ENCODE peak calls at places on chromosomes 1 and 21, in eight cellular contexts. F is memory B cell, G is Ammon's horn, I is mucosa of gallbladder, B is H9, N is neural crest cell, R is NCI-H146, Z is neural progenitor cell. L is an unnamed sample.

GRCh38 chr1:246483204-246483933 is 23.7 kb downstream of the SMYD3 start:
- DNase-seq in F (no peak), G (no peak), I (no peak), B (no peak), N (no peak), R (no peak), Z (no peak), L (no peak)

GRCh38 chr1:7236844-7237515 is 451.7 kb downstream of the CAMTA1 start:
- DNase-seq in F (no peak), G (no peak), I (no peak), B (peak; percentile 4), N (no peak), R (no peak), Z (no peak), L (no peak)

GRCh38 chr1:109618614-109619404 is 607 bp downstream of the GNAT2 start:
- DNase-seq in F (no peak), G (no peak), I (peak; percentile 78), B (no peak), N (no peak), R (no peak), Z (no peak), L (no peak)

GRCh38 chr21:15809818-15810217 is 80.0 kb downstream of the USP25 start:
- DNase-seq in F (no peak), G (no peak), I (no peak), B (no peak), N (no peak), R (no peak), Z (no peak), L (no peak)

GRCh38 chr1:229209386-229209785 is 61.5 kb upstream of the RAB4A start:
- DNase-seq in F (no peak), G (no peak), I (no peak), B (no peak), N (no peak), R (no peak), Z (no peak), L (no peak)

GRCh38 chr1:27547220-27548116 is 56.5 kb downstream of the AHDC1 start:
- DNase-seq in F (no peak), G (no peak), I (no peak), B (no peak), N (no peak), R (no peak), Z (peak; percentile 34), L (no peak)

GRCh38 chr1:207920481-207921050 is 9.6 kb upstream of the CD34 start:
- DNase-seq in F (no peak), G (no peak), I (no peak), B (no peak), N (no peak), R (no peak), Z (no peak), L (no peak)

GRCh38 chr1:224348137-224348536 is 8.5 kb upstream of the CNIH4 start:
- DNase-seq in F (no peak), G (no peak), I (no peak), B (no peak), N (no peak), R (no peak), Z (no peak), L (no peak)

GRCh38 chr1:161019767-161020572 is 982 bp downstream of the F11R start:
- DNase-seq in F (no peak), G (no peak), I (no peak), B (no peak), N (no peak), R (peak; percentile 58), Z (peak; percentile 74), L (no peak)

GRCh38 chr1:6495041-6495441 is 3.6 kb upstream of the PLEKHG5 start:
- DNase-seq in F (no peak), G (peak; percentile 64), I (no peak), B (no peak), N (no peak), R (no peak), Z (no peak), L (peak; percentile 70)

GRCh38 chr1:2108213-2108876 is 58.1 kb downstream of the PRKCZ start:
- DNase-seq in F (no peak), G (no peak), I (no peak), B (peak; percentile 89), N (peak; percentile 59), R (no peak), Z (peak; percentile 71), L (peak; percentile 53)

GRCh38 chr1:8396912-8397406 is 79.0 kb downstream of the SLC45A1 start:
- DNase-seq in F (no peak), G (peak; percentile 43), I (no peak), B (no peak), N (no peak), R (no peak), Z (no peak), L (no peak)

GRCh38 chr1:1286313-1287261 is 6.4 kb downstream of the SCNN1D start:
- DNase-seq in F (no peak), G (no peak), I (no peak), B (peak; percentile 31), N (no peak), R (no peak), Z (no peak), L (no peak)

GRCh38 chr1:145983959-145984830 is 12.2 kb downstream of the TXNIP start:
- DNase-seq in F (no peak), G (no peak), I (no peak), B (no peak), N (no peak), R (no peak), Z (no peak), L (no peak)

GRCh38 chr1:53470155-53470554 is 11.0 kb downstream of the DMRTB1 start:
- DNase-seq in F (no peak), G (peak; percentile 58), I (peak; percentile 80), B (peak; percentile 98), N (peak; percentile 97), R (peak; percentile 64), Z (peak; percentile 96), L (peak; percentile 56)

GRCh38 chr21:25903599-25903998 is 168.8 kb downstream of the GABPA start:
- DNase-seq in F (peak; percentile 13), G (no peak), I (no peak), B (no peak), N (no peak), R (no peak), Z (no peak), L (no peak)

GRCh38 chr21:43300496-43301423 is 126.2 kb downstream of the SIK1 start:
- DNase-seq in F (no peak), G (no peak), I (no peak), B (no peak), N (no peak), R (no peak), Z (no peak), L (no peak)

GRCh38 chr1:180946537-180947507 is 34.1 kb downstream of the KIAA1614 start:
- DNase-seq in F (no peak), G (no peak), I (no peak), B (no peak), N (no peak), R (no peak), Z (peak; percentile 39), L (no peak)

GRCh38 chr1:243973169-243973568 is 77.9 kb upstream of the ZBTB18 start:
- DNase-seq in F (no peak), G (no peak), I (no peak), B (no peak), N (no peak), R (no peak), Z (no peak), L (no peak)

GRCh38 chr1:43979528-43980254 is 681 bp downstream of the B4GALT2 start:
- DNase-seq in F (no peak), G (peak; percentile 45), I (no peak), B (no peak), N (peak; percentile 35), R (peak; percentile 26), Z (peak; percentile 52), L (no peak)

GRCh38 chr1:167175901-167176300 is 44.8 kb upstream of the POU2F1 start:
- DNase-seq in F (no peak), G (no peak), I (no peak), B (no peak), N (no peak), R (no peak), Z (no peak), L (no peak)

GRCh38 chr1:168693872-168694238 is 35.2 kb downstream of the DPT start:
- DNase-seq in F (no peak), G (no peak), I (no peak), B (no peak), N (no peak), R (no peak), Z (no peak), L (no peak)

GRCh38 chr1:183480971-183481431 is 8.7 kb downstream of the SMG7 start:
- DNase-seq in F (no peak), G (no peak), I (no peak), B (no peak), N (no peak), R (no peak), Z (no peak), L (no peak)

GRCh38 chr1:67614511-67614934 is 70.5 kb upstream of the GADD45A start:
- DNase-seq in F (no peak), G (no peak), I (no peak), B (no peak), N (no peak), R (no peak), Z (no peak), L (no peak)

GRCh38 chr1:88401283-88401682 is 282.8 kb upstream of the PKN2 start:
- DNase-seq in F (no peak), G (no peak), I (no peak), B (no peak), N (no peak), R (no peak), Z (no peak), L (no peak)

GRCh38 chr1:208280184-208280583 is 36.0 kb upstream of the PLXNA2 start:
- DNase-seq in F (no peak), G (peak; percentile 14), I (no peak), B (no peak), N (no peak), R (no peak), Z (no peak), L (no peak)

L was measured in head of caudate nucleus.